ENCODE peak calls at places on chromosomes 16 and 17, in nine cellular contexts. M is tibial artery, J is neuronal stem cell, K is transverse colon, Y is GM23338, G is adrenal gland, W is aorta, I is left ventricle myocardium inferior, Q is hepatocyte. N is an unnamed sample. For H3K4me1, the result is how much of the 10 kb centered on the place peaks cover.

GRCh38 chr17:43908111-43908721 is 880 bp upstream of the MPP2 start:
- DNase-seq in Q (peak), Y (peak), G (no peak), K (peak), W (peak), M (peak), I (peak), J (peak), N (peak)

GRCh38 chr16:2365895-2366294 is 25.4 kb upstream of the ABCA3 start:
- DNase-seq in K (no peak), J (no peak), I (no peak), G (no peak), W (no peak), M (no peak), Q (peak), Y (no peak), N (no peak)

GRCh38 chr16:56600398-56600999 is 7.9 kb upstream of the MT2A start:
- DNase-seq in M (peak), J (no peak), Y (peak), W (no peak), Q (peak), I (no peak), K (no peak), G (no peak), N (peak)

GRCh38 chr17:56482229-56482628 is 111.3 kb upstream of the NOG start:
- DNase-seq in J (no peak), G (no peak), I (no peak), Q (no peak), K (no peak), W (no peak), M (no peak), Y (no peak), N (no peak)

GRCh38 chr17:10875984-10876555 is 38.2 kb upstream of the PIRT start:
- DNase-seq in J (peak), Y (peak), Q (peak), W (no peak), K (peak), M (no peak), G (peak), I (no peak), N (peak)

GRCh38 chr17:33967608-33968349 is 287.3 kb upstream of the CCL2 start:
- DNase-seq in W (no peak), J (no peak), M (no peak), G (no peak), I (no peak), Q (no peak), K (no peak), Y (no peak), N (no peak)

GRCh38 chr16:67926181-67926742 is 5.4 kb downstream of the CTRL start:
- DNase-seq in J (no peak), K (no peak), W (peak), I (no peak), Q (no peak), G (no peak), Y (peak), M (peak), N (no peak)

GRCh38 chr16:68298907-68299515 is 11.7 kb downstream of the SLC7A6OS start:
- DNase-seq in M (peak), I (peak), J (no peak), Y (no peak), K (no peak), G (peak), Q (peak), W (no peak), N (no peak)

GRCh38 chr17:39001703-39002637 is 34.8 kb upstream of the FBXO47 start:
- DNase-seq in W (peak), Q (no peak), G (peak), Y (peak), I (peak), K (peak), M (peak), J (no peak), N (no peak)

GRCh38 chr17:58331815-58332719 is 3.5 kb upstream of the TSPOAP1 start:
- DNase-seq in Q (no peak), M (peak), W (peak), I (peak), J (no peak), G (peak), Y (no peak), K (peak), N (no peak)

GRCh38 chr17:1713878-1714487 is 3.8 kb upstream of the TLCD2 start:
- DNase-seq in K (peak), Q (peak), G (peak), J (peak), Y (peak), I (no peak), M (no peak), W (no peak), N (peak)

GRCh38 chr17:8120520-8121443 is 2.5 kb upstream of the ALOXE3 start:
- DNase-seq in Q (peak), J (peak), M (no peak), Y (peak), I (no peak), K (peak), G (peak), W (peak), N (peak)

GRCh38 chr17:74742153-74742515 is 5.1 kb downstream of the RAB37 start:
- DNase-seq in I (peak), J (no peak), W (no peak), K (peak), Y (no peak), Q (peak), G (no peak), M (no peak), N (no peak)

GRCh38 chr16:88855176-88855575 is 1.6 kb downstream of the GALNS start:
- DNase-seq in Q (no peak), I (no peak), W (no peak), Y (no peak), G (no peak), K (no peak), M (no peak), J (no peak), N (no peak)

GRCh38 chr17:56489980-56490379 is 103.5 kb upstream of the NOG start:
- DNase-seq in Y (no peak), G (no peak), K (no peak), J (no peak), I (no peak), M (no peak), Q (no peak), W (no peak), N (no peak)

GRCh38 chr17:40551091-40551873 is 14.0 kb downstream of the CCR7 start:
- DNase-seq in Y (no peak), M (peak), I (peak), J (no peak), Q (peak), W (peak), K (peak), G (peak), N (peak)

GRCh38 chr16:77307764-77308561 is 108.8 kb downstream of the SYCE1L start:
- DNase-seq in G (no peak), Q (peak), J (no peak), M (no peak), W (no peak), I (no peak), Y (no peak), K (no peak), N (no peak)

GRCh38 chr16:12089492-12090161 is 113.1 kb downstream of the SNX29 start:
- DNase-seq in M (peak), W (peak), Y (peak), I (peak), K (peak), Q (peak), G (no peak), J (no peak), N (no peak)

GRCh38 chr16:12613131-12613991 is 190.3 kb downstream of the CPPED1 start:
- DNase-seq in K (peak), I (no peak), Q (peak), M (no peak), J (no peak), G (no peak), W (no peak), Y (peak), N (peak)

GRCh38 chr17:27282054-27282501 is 11.8 kb upstream of the WSB1 start:
- DNase-seq in Q (no peak), J (no peak), M (peak), G (no peak), I (no peak), K (no peak), Y (no peak), W (no peak), N (no peak)

GRCh38 chr16:49458221-49458620 is 84.6 kb downstream of the C16orf78 start:
- DNase-seq in G (no peak), Y (no peak), Q (no peak), M (no peak), I (no peak), J (no peak), W (peak), K (no peak), N (peak)

GRCh38 chr16:68452176-68452575 is 3.9 kb upstream of the SMPD3 start:
- DNase-seq in G (no peak), K (no peak), J (no peak), I (no peak), W (no peak), M (no peak), Q (no peak), Y (no peak), N (no peak)

GRCh38 chr17:21005803-21006202 is 37.0 kb downstream of the USP22 start:
- DNase-seq in M (no peak), W (no peak), K (no peak), J (no peak), Y (no peak), G (no peak), Q (no peak), I (no peak), N (no peak)

GRCh38 chr17:78268960-78269892 is 37.8 kb downstream of the TMEM235 start:
- DNase-seq in J (no peak), Y (peak), K (no peak), Q (peak), G (no peak), M (no peak), W (peak), I (no peak), N (peak)

GRCh38 chr16:31869511-31870201 is 4.0 kb upstream of the ZNF267 start:
- DNase-seq in M (peak), Y (peak), W (no peak), G (peak), Q (no peak), K (peak), J (no peak), I (no peak), N (no peak)

GRCh38 chr16:57562669-57563486 is 20.4 kb downstream of the ADGRG5 start:
- DNase-seq in M (no peak), I (no peak), J (no peak), Y (no peak), G (no peak), W (peak), K (no peak), Q (no peak), N (no peak)

GRCh38 chr16:20904507-20905079 is 4.0 kb downstream of the LYRM1 start:
- DNase-seq in G (no peak), I (no peak), K (no peak), Q (no peak), W (no peak), M (no peak), Y (no peak), J (no peak), N (peak)

GRCh38 chr17:29151567-29151966 is 28.6 kb downstream of the MYO18A start:
- DNase-seq in G (no peak), W (no peak), K (no peak), I (no peak), Y (no peak), M (no peak), Q (no peak), J (no peak), N (peak)

GRCh38 chr16:54632821-54633220 is 297.8 kb upstream of the IRX5 start:
- DNase-seq in Q (no peak), G (no peak), J (no peak), K (no peak), Y (no peak), I (no peak), W (no peak), M (no peak), N (no peak)

GRCh38 chr17:7219812-7220592 is at the start of the genes ACADVL and DLG4:
- DNase-seq in K (peak), I (peak), J (peak), M (peak), G (peak), Y (peak), W (peak), Q (peak), N (peak)

GRCh38 chr16:71537643-71538042 is 11.4 kb downstream of the CHST4 start:
- DNase-seq in I (no peak), J (no peak), G (peak), M (no peak), W (no peak), Y (peak), Q (peak), K (peak), N (peak)

GRCh38 chr16:81454044-81454443 is 9.4 kb downstream of the CMIP start:
- DNase-seq in M (no peak), Y (no peak), W (no peak), J (no peak), Q (no peak), G (no peak), K (no peak), I (no peak), N (no peak)
- H3K4me1 ChIP-seq in M (under half), Y (under half), W (under half), J (under half), Q (under half), G (under half), K (under half), I (under half), N (under half)

GRCh38 chr17:49815761-49816281 is 27.3 kb downstream of the KAT7 start:
- DNase-seq in Q (no peak), M (no peak), K (no peak), I (no peak), W (no peak), G (no peak), Y (peak), J (peak), N (no peak)
- H3K4me3 ChIP-seq in Q (no peak), M (no peak), K (no peak), I (no peak), W (no peak), G (no peak), Y (peak), J (no peak), N (no peak)

GRCh38 chr17:77165577-77165976 is 24.8 kb downstream of the SEC14L1 start:
- DNase-seq in J (no peak), I (no peak), Q (no peak), K (no peak), G (no peak), W (no peak), Y (no peak), M (no peak), N (no peak)
- H3K4me1 ChIP-seq in J (under half), I (half or more), Q (under half), K (under half), G (half or more), W (under half), Y (under half), M (under half), N (under half)

GRCh38 chr17:62652251-62653001 is 25.0 kb downstream of the MRC2 start:
- DNase-seq in K (peak), W (peak), G (peak), J (peak), I (peak), Y (peak), Q (peak), M (peak), N (no peak)

GRCh38 chr17:62656446-62656845 is 29.0 kb downstream of the MRC2 start:
- DNase-seq in W (peak), K (no peak), M (no peak), Y (no peak), I (no peak), J (no peak), Q (no peak), G (no peak), N (no peak)

GRCh38 chr17:62653831-62654829 is 26.7 kb downstream of the MRC2 start:
- DNase-seq in I (peak), M (peak), Y (no peak), W (peak), J (peak), K (peak), Q (peak), G (no peak), N (peak)

GRCh38 chr17:62650587-62650986 is 23.1 kb downstream of the MRC2 start:
- DNase-seq in M (no peak), K (no peak), G (no peak), I (no peak), Q (no peak), J (no peak), Y (no peak), W (peak), N (no peak)

DNA sequence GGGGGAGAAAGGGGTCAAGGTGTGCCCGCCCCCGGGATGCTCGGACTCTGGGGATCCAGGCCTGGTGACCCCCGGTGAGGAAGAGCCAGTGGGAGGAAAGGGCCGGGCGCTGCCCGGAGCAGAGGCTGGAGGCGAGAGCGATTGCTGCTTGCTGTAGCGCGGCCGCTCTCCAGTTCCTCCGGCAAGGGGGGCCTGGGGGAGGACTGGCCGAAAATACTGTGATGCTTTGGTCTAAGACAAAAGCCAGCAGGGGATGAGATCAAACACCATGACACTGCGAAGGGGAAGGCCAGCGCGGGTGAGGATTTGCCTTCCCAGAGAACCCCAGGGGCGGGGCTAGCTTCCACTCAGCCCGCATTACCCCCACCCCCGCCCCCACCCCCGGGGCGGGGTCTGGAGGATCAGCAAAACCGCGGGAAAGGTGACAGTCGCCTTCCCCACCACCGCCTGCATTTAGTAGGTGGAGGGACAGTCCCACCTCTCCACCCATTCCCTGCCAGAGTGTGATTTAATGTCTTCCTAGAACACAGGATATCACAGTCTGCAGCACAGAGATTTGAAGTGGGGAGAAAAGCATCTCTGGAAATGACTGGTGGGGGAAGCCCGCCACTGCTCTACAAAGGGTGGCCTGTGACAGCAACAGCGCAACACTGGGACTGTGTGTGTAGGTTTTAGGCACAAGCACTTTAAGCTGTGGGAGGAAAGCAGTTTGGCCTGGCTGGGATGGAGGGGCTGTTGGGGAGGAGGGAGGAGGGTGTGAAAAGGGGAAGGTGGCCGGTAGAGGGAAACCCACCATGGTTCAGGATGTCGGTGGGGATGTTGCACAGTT is 25.7 kb downstream of the MRC2 start:
- DNase-seq in K (peak), I (peak), J (peak), Q (peak), Y (peak), M (peak), W (peak), G (peak), N (peak)
- H3K4me3 ChIP-seq in K (peak), I (peak), J (peak), Q (peak), Y (peak), M (peak), W (peak), G (no peak), N (peak)

N was measured in Caco-2.